ENCODE peak calls at places on chromosomes 1 and 21, in five cellular contexts. L is heart right ventricle, Q is uterus, R is left lung, Y is cardiac fibroblast. A is an unnamed sample.

GRCh38 chr1:43285269-43285986 is at the start of gene C1orf210:
- DNase-seq in L (no peak), Q (no peak), R (peak), Y (no peak), A (peak)

GRCh38 chr1:70033266-70033873 is 172.0 kb downstream of the LRRC40 start:
- DNase-seq in L (no peak), Q (no peak), R (no peak), Y (no peak), A (no peak)

GRCh38 chr1:52914463-52914862 is 7.1 kb downstream of the ECHDC2 start:
- DNase-seq in L (no peak), Q (no peak), R (no peak), Y (no peak), A (no peak)

GRCh38 chr1:115052454-115053083 is 22.9 kb downstream of the TSHB start:
- DNase-seq in L (peak), Q (peak), R (no peak), Y (peak), A (no peak)

GRCh38 chr1:103108525-103109150 is 316 bp upstream of the COL11A1 start:
- DNase-seq in L (no peak), Q (no peak), R (peak), Y (peak), A (peak)

GRCh38 chr1:40633563-40634376 is 31.7 kb downstream of the RIMS3 start:
- DNase-seq in L (peak), Q (peak), R (no peak), Y (no peak), A (peak)

GRCh38 chr1:150972417-150972940 is 2.2 kb downstream of the CERS2 start:
- DNase-seq in L (no peak), Q (no peak), R (no peak), Y (no peak), A (no peak)

GRCh38 chr1:217322834-217323233 is 308.1 kb downstream of the GPATCH2 start:
- DNase-seq in L (no peak), Q (no peak), R (no peak), Y (no peak), A (no peak)

GRCh38 chr1:98402860-98403259 is 258.7 kb upstream of the SNX7 start:
- DNase-seq in L (no peak), Q (no peak), R (no peak), Y (no peak), A (no peak)

GRCh38 chr1:19704247-19705113 is 39.8 kb downstream of the HTR6 start:
- DNase-seq in L (peak), Q (peak), R (peak), Y (peak), A (peak)

GRCh38 chr1:48817505-48818114 is 40.9 kb upstream of the BEND5 start:
- DNase-seq in L (peak), Q (peak), R (peak), Y (peak), A (peak)

GRCh38 chr1:19936061-19936750 is 12.8 kb upstream of the PLA2G2E start:
- DNase-seq in L (no peak), Q (no peak), R (no peak), Y (no peak), A (no peak)

GRCh38 chr1:245583575-245584330 is 429.0 kb downstream of the KIF26B start:
- DNase-seq in L (no peak), Q (no peak), R (no peak), Y (peak), A (no peak)

GRCh38 chr1:197249324-197249723 is 18.7 kb upstream of the CRB1 start:
- DNase-seq in L (no peak), Q (no peak), R (no peak), Y (no peak), A (no peak)

GRCh38 chr21:45769239-45769758 is 125.8 kb downstream of the PCBP3 start:
- DNase-seq in L (no peak), Q (no peak), R (no peak), Y (no peak), A (no peak)

GRCh38 chr1:102045752-102046151 is 49.0 kb upstream of the OLFM3 start:
- DNase-seq in L (no peak), Q (no peak), R (no peak), Y (no peak), A (peak)

GRCh38 chr1:166870584-166870983 is 5.5 kb downstream of the TADA1 start:
- DNase-seq in L (no peak), Q (no peak), R (peak), Y (no peak), A (no peak)
- TF ChIP-seq CTCF in L (no peak), Q (no peak), R (no peak), Y (no peak), A (no peak)

GRCh38 chr21:38300180-38300579 is 43.4 kb downstream of the KCNJ15 start:
- DNase-seq in L (no peak), Q (no peak), R (no peak), Y (no peak), A (no peak)
- TF ChIP-seq CTCF in L (no peak), Q (no peak), R (no peak), Y (no peak), A (no peak)

GRCh38 chr1:205267306-205267902 is 39.7 kb downstream of the TMCC2 start:
- DNase-seq in L (no peak), Q (no peak), R (no peak), Y (no peak), A (no peak)
- TF ChIP-seq CTCF in L (no peak), Q (no peak), R (no peak), Y (no peak), A (no peak)

GRCh38 chr1:200837931-200838571 is 34.7 kb upstream of the GPR25 start:
- DNase-seq in L (no peak), Q (no peak), R (no peak), Y (peak), A (no peak)
- TF ChIP-seq CTCF in L (peak), Q (peak), R (peak), Y (peak), A (no peak)

DNA sequence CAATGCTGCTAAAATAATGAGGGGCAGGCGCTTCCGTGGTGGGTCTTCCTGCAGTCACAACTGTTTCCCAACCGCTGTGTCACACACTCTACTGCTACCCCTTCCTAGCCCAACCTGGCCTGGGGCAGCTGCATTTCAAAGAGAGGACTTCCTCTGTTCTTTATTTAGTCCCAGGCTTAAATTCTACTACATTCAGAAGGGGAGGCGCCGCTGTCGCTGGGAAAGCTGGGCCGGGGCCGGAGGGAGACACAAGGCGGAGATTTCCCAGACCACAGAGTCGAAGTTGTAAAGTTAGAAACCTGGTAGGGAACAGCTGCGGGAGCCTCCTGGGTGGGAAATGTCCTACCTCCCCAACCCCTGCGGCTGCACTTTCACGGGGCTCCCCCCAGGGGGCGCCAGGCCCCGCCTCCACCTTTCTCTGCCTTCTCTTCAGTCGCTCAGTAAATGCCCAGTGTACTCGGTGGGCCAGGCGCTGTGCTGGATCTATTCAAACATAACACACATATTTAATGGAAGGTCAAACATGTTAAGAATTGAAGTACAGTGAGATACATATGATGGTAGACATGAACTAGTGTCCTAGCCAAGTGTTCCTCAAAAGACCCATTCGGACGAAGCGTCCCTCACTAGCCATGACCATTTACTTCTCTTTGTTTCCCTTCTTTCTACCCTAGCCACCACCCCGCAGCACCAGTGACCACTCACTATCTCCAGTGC is 23.1 kb downstream of the DYRK3 start:
- DNase-seq in L (no peak), Q (no peak), R (peak), Y (no peak), A (peak)
- TF ChIP-seq CTCF in L (peak), Q (peak), R (peak), Y (peak), A (peak)

GRCh38 chr1:22472596-22472995 is 20.9 kb downstream of the ZBTB40 start:
- DNase-seq in L (peak), Q (no peak), R (no peak), Y (peak), A (no peak)
- TF ChIP-seq CTCF in L (no peak), Q (no peak), R (no peak), Y (no peak), A (no peak)

GRCh38 chr1:107588321-107588720 is 376.7 kb downstream of the VAV3 start:
- DNase-seq in L (no peak), Q (no peak), R (no peak), Y (no peak), A (no peak)
- TF ChIP-seq CTCF in L (no peak), Q (no peak), R (no peak), Y (no peak), A (no peak)

DNA sequence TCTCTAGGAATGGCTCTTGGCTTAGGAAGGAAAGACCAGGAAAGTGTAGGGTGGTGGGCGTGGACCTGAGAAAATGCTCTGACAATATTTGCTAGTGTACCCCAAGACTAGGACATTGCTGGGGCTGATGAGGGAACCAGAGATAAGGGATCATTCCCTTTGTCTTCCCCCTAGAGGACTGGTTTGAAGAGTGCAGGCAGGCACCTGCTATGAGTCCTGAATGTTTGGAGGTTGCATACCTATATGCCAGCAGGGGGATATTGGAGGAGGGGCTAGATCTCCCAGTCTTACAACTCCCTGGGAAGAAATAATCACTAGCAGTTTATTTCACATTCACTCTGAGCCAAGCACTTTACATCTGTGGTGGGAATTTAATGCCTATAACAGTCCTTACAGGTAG is 6.0 kb upstream of the BCL10 start:
- DNase-seq in L (no peak), Q (no peak), R (no peak), Y (no peak), A (no peak)
- TF ChIP-seq CTCF in L (no peak), Q (no peak), R (no peak), Y (no peak), A (no peak)

DNA sequence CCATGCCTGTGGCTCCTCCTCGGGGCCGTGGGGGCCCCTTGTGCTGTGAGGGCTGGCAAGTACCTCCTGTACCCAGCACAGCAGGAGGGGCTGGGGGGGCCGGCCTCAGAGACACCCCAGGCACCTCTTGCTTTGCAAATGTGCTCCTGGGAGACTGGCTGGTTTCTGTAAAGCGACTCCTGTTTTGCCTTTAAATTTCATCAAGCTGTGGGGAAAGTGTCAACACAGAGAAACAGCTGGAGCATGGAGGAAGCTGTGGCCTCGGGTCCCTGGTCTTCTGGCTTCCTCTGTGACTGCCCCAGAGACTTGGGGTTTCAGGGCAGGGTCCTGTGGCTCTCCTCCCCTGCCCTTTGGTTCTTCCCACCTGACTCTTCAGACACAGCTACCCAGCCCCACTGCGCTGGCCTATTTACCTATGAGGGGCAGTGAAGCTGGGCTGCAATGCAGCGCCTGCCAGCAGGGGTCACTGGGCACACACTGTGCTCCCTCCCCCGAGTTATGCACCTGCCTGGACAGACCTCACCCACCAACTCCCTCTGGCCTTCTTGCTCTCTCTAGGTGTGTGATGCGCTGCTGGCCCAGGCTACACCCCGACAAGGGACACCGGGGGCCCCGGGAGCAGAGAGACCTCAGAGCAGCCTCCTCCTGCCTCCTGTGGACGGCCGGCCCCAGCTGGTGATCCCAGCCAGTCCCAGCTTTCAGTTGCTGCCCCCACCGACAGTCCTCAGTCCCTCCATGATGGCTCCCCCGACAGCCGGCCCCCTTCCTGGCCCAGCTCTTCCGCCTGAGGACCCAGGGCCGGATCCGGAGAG is 17.6 kb upstream of the PEX10 start:
- DNase-seq in L (no peak), Q (no peak), R (no peak), Y (no peak), A (no peak)
- TF ChIP-seq CTCF in L (no peak), Q (no peak), R (peak), Y (peak), A (no peak)

DNA sequence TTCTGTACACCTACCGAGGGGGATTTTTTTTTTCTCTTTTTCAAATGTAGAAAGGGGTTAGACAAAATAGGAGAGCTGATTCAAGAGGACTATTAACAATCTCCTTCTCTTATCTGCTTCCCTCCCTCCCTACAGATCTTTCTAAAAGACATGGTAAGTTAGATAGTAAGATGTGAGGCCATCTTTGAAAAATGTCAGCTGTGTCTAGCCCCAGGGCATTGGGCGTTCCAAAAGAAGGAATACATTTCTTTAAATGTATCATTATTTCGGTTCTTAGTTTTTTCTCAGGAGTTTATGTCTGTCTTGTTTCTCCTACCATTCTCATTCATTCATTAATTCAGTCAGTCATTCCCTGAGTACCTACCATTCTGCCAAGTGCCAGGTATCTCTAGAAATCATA is 27.2 kb downstream of the BCL9 start:
- DNase-seq in L (no peak), Q (no peak), R (no peak), Y (no peak), A (no peak)
- TF ChIP-seq CTCF in L (no peak), Q (no peak), R (no peak), Y (no peak), A (no peak)